ENCODE peak calls at places on chromosomes 2 and 18, in eight cellular contexts. E is activated CD4-positive, alpha-beta T cell treated with anti-CD3 and anti-CD28 coated beads for 1 hour; D is kidney; C is IMR-90; B is activated gamma-delta T cell treated with anti-CD3 and anti-CD28 coated beads, Interleukin-2, amount 50 U/mL, for 16 hours; O is fibroblast of lung; K is stimulated activated effector memory CD8-positive, alpha-beta T cell treated with anti-CD3 and anti-CD28 coated beads, Interleukin-12 subunit alpha, Interleukin-12 subunit beta, amount 100 ng/mL, for 72 hours; I is NCI-H2081. P is an unnamed sample.

GRCh38 chr18:47410139-47410538 is 158.7 kb upstream of the SKOR2 start:
- DNase-seq in E (no peak), D (no peak), C (no peak), B (no peak), O (no peak), K (no peak), I (no peak), P (no peak)

GRCh38 chr2:9714630-9715214 is 83.9 kb upstream of the YWHAQ start:
- DNase-seq in E (no peak), D (no peak), C (no peak), B (no peak), O (no peak), K (no peak), I (no peak), P (no peak)

GRCh38 chr2:96325884-96326255 is 753 bp downstream of the ITPRIPL1 start:
- DNase-seq in E (peak), D (no peak), C (no peak), B (no peak), O (no peak), K (peak), I (peak), P (no peak)

GRCh38 chr18:72086421-72086820 is 457.7 kb downstream of the CBLN2 start:
- DNase-seq in E (no peak), D (no peak), C (no peak), B (no peak), O (peak), K (no peak), I (peak), P (peak)

GRCh38 chr2:159098815-159099455 is 130.5 kb downstream of the TANC1 start:
- DNase-seq in E (no peak), D (no peak), C (peak), B (no peak), O (peak), K (no peak), I (no peak), P (no peak)

GRCh38 chr2:146370821-146371220 is 1474.0 kb upstream of the ACVR2A start:
- DNase-seq in E (no peak), D (no peak), C (peak), B (no peak), O (peak), K (no peak), I (no peak), P (no peak)

GRCh38 chr18:28574175-28574574 is 397.2 kb upstream of the CDH2 start:
- DNase-seq in E (no peak), D (no peak), C (no peak), B (no peak), O (no peak), K (no peak), I (no peak), P (no peak)

GRCh38 chr2:100230754-100231153 is 88.4 kb upstream of the AFF3 start:
- DNase-seq in E (no peak), D (no peak), C (peak), B (no peak), O (peak), K (no peak), I (peak), P (no peak)

GRCh38 chr2:241666627-241667400 is 19.8 kb downstream of the DTYMK start:
- DNase-seq in E (no peak), D (peak), C (peak), B (no peak), O (peak), K (no peak), I (peak), P (no peak)

GRCh38 chr2:134201559-134201958 is 52.3 kb upstream of the MGAT5 start:
- DNase-seq in E (no peak), D (no peak), C (no peak), B (no peak), O (no peak), K (no peak), I (no peak), P (no peak)

GRCh38 chr18:11791131-11791530 is 60.1 kb upstream of the CHMP1B start:
- DNase-seq in E (no peak), D (no peak), C (no peak), B (no peak), O (no peak), K (no peak), I (no peak), P (no peak)

GRCh38 chr2:10863837-10864236 is 47.9 kb upstream of the KCNF1 start:
- DNase-seq in E (no peak), D (no peak), C (peak), B (no peak), O (peak), K (no peak), I (no peak), P (no peak)

GRCh38 chr2:148590613-148591012 is 53.9 kb upstream of the EPC2 start:
- DNase-seq in E (no peak), D (no peak), C (no peak), B (no peak), O (no peak), K (no peak), I (no peak), P (no peak)

GRCh38 chr2:56292966-56293365 is 109.2 kb downstream of the CCDC85A start:
- DNase-seq in E (no peak), D (no peak), C (no peak), B (no peak), O (no peak), K (no peak), I (no peak), P (no peak)

GRCh38 chr18:38718365-38718901 is 1152.8 kb upstream of the CELF4 start:
- DNase-seq in E (no peak), D (peak), C (no peak), B (no peak), O (no peak), K (no peak), I (no peak), P (no peak)

GRCh38 chr2:54770676-54771075 is 47.2 kb downstream of the EML6 start:
- DNase-seq in E (no peak), D (no peak), C (no peak), B (no peak), O (no peak), K (no peak), I (no peak), P (no peak)

P was measured in fibroblast of mammary gland.